ENCODE peak calls at places on chromosome 20, in six cellular contexts. H is effector memory CD4-positive, alpha-beta T cell; B is fibroblast of lung; A is AG20443; S is GM13977; V is psoas muscle. W is an unnamed sample.

GRCh38 chr20:22080985-22081384 is 375.5 kb downstream of the PAX1 start:
- DNase-seq in H (no peak), B (no peak), A (no peak), S (no peak), V (no peak), W (no peak)

GRCh38 chr20:38303908-38304379 is at the start of gene BPI:
- DNase-seq in H (no peak), B (peak), A (no peak), S (no peak), V (peak), W (no peak)

GRCh38 chr20:61205769-61206168 is 46.3 kb upstream of the CDH4 start:
- DNase-seq in H (no peak), B (no peak), A (no peak), S (no peak), V (no peak), W (no peak)

GRCh38 chr20:33359399-33360261 is 41.7 kb downstream of the CDK5RAP1 start:
- DNase-seq in H (no peak), B (no peak), A (no peak), S (no peak), V (no peak), W (no peak)

GRCh38 chr20:24870876-24871275 is 78.2 kb upstream of the CST7 start:
- DNase-seq in H (no peak), B (no peak), A (no peak), S (no peak), V (no peak), W (no peak)

GRCh38 chr20:59047938-59048680 is 5.5 kb upstream of the PRELID3B start:
- DNase-seq in H (no peak), B (peak), A (peak), S (no peak), V (no peak), W (peak)

GRCh38 chr20:63633732-63634131 is 6.8 kb upstream of the GMEB2 start:
- DNase-seq in H (no peak), B (no peak), A (no peak), S (no peak), V (no peak), W (no peak)

GRCh38 chr20:17796096-17796563 is 96.4 kb downstream of the BANF2 start:
- DNase-seq in H (no peak), B (peak), A (peak), S (no peak), V (peak), W (no peak)

GRCh38 chr20:61956396-61957342 is 109.0 kb downstream of the TAF4 start:
- DNase-seq in H (no peak), B (peak), A (no peak), S (no peak), V (no peak), W (no peak)

GRCh38 chr20:45300961-45301360 is 5.7 kb upstream of the RBPJL start:
- DNase-seq in H (no peak), B (peak), A (peak), S (peak), V (no peak), W (peak)

GRCh38 chr20:63037669-63038268 is 31.0 kb upstream of the BHLHE23 start:
- DNase-seq in H (no peak), B (no peak), A (no peak), S (no peak), V (no peak), W (no peak)

GRCh38 chr20:38186788-38187221 is 21.7 kb upstream of the TGM2 start:
- DNase-seq in H (no peak), B (peak), A (no peak), S (no peak), V (no peak), W (no peak)

GRCh38 chr20:25461766-25462165 is 54.3 kb downstream of the GINS1 start:
- DNase-seq in H (no peak), B (no peak), A (no peak), S (peak), V (no peak), W (no peak)

GRCh38 chr20:57066126-57066900 is 200.1 kb downstream of the BMP7 start:
- DNase-seq in H (no peak), B (peak), A (no peak), S (no peak), V (no peak), W (no peak)

GRCh38 chr20:9218412-9219001 is 149.6 kb downstream of the PLCB4 start:
- DNase-seq in H (no peak), B (peak), A (no peak), S (no peak), V (no peak), W (no peak)

GRCh38 chr20:45783656-45784294 is 7.9 kb downstream of the WFDC3 start:
- DNase-seq in H (no peak), B (no peak), A (no peak), S (no peak), V (no peak), W (no peak)

GRCh38 chr20:64245746-64246595 is 9.6 kb upstream of the PCMTD2 start:
- DNase-seq in H (no peak), B (no peak), A (no peak), S (no peak), V (no peak), W (no peak)

GRCh38 chr20:8223096-8223870 is 91.2 kb downstream of the PLCB1 start:
- DNase-seq in H (no peak), B (peak), A (peak), S (no peak), V (no peak), W (no peak)

GRCh38 chr20:635609-636338 is 17.2 kb downstream of the SRXN1 start:
- DNase-seq in H (no peak), B (no peak), A (no peak), S (no peak), V (no peak), W (no peak)

GRCh38 chr20:25081730-25082497 is at the start of gene VSX1:
- DNase-seq in H (no peak), B (no peak), A (no peak), S (no peak), V (no peak), W (no peak)

GRCh38 chr20:63333241-63333836 is 27.8 kb downstream of the CHRNA4 start:
- DNase-seq in H (no peak), B (no peak), A (no peak), S (no peak), V (peak), W (no peak)

GRCh38 chr20:5080384-5080877 is 39.3 kb downstream of the PCNA start:
- DNase-seq in H (no peak), B (peak), A (peak), S (no peak), V (peak), W (no peak)

GRCh38 chr20:52481443-52481842 is 289.9 kb upstream of the ZFP64 start:
- DNase-seq in H (no peak), B (no peak), A (no peak), S (no peak), V (no peak), W (no peak)

GRCh38 chr20:41340327-41341055 is at the start of gene LPIN3:
- DNase-seq in H (peak), B (peak), A (peak), S (peak), V (peak), W (peak)

GRCh38 chr20:20849126-20849525 is 136.7 kb upstream of the RALGAPA2 start:
- DNase-seq in H (no peak), B (no peak), A (no peak), S (no peak), V (no peak), W (no peak)

GRCh38 chr20:14142171-14142570 is 146.9 kb downstream of the MACROD2 start:
- DNase-seq in H (no peak), B (peak), A (peak), S (no peak), V (no peak), W (peak)

GRCh38 chr20:13220194-13220856 is 749 bp upstream of the ISM1 start:
- DNase-seq in H (no peak), B (peak), A (peak), S (peak), V (peak), W (peak)

GRCh38 chr20:37728635-37728983 is 34.8 kb downstream of the CTNNBL1 start:
- DNase-seq in H (no peak), B (no peak), A (no peak), S (no peak), V (no peak), W (no peak)

W was measured in A549.